ENCODE peak calls at places on chromosomes 4 and X, in five cellular contexts. T is HepG2, U is NT2/D1, A is GM12878, L is H1. Y is an unnamed sample.
A peak's percentile ranks its signal among the peaks of the same experiment; 100 is the strongest.

GRCh38 chrX:3820170-3820569 is 106.7 kb upstream of the PRKX start:
- DNase-seq in T (no peak), U (no peak), A (no peak), L (no peak), Y (no peak)

GRCh38 chr4:17066972-17067371 is 168.5 kb upstream of the LDB2 start:
- DNase-seq in T (no peak), U (no peak), A (no peak), L (no peak), Y (no peak)

GRCh38 chrX:46703980-46704379 is 54.9 kb downstream of the SLC9A7 start:
- DNase-seq in T (no peak), U (no peak), A (no peak), L (no peak), Y (no peak)

GRCh38 chrX:52865328-52865980 is 2.4 kb downstream of the XAGE3 start:
- DNase-seq in T (no peak), U (no peak), A (no peak), L (no peak), Y (no peak)

GRCh38 chr4:183729069-183729406 is 69.9 kb downstream of the TRAPPC11 start:
- DNase-seq in T (no peak), U (no peak), A (no peak), L (no peak), Y (no peak)

GRCh38 chr4:14247767-14248166 is 620.2 kb upstream of the BOD1L1 start:
- DNase-seq in T (no peak), U (no peak), A (no peak), L (no peak), Y (no peak)

GRCh38 chr4:14726441-14727405 is 275.6 kb upstream of the CPEB2 start:
- DNase-seq in T (no peak), U (no peak), A (no peak), L (no peak), Y (no peak)

GRCh38 chrX:13387656-13388421 is 68.0 kb upstream of the ATXN3L start:
- DNase-seq in T (no peak), U (no peak), A (no peak), L (no peak), Y (no peak)

GRCh38 chrX:40202456-40202855 is 104.7 kb upstream of the BCOR start:
- DNase-seq in T (no peak), U (no peak), A (peak; percentile 31), L (no peak), Y (no peak)

GRCh38 chr4:82172186-82172585 is 201.6 kb downstream of the HNRNPD start:
- DNase-seq in T (no peak), U (no peak), A (no peak), L (no peak), Y (no peak)

GRCh38 chr4:121778991-121779628 is 14.1 kb upstream of the SMIM43 start:
- DNase-seq in T (no peak), U (no peak), A (no peak), L (no peak), Y (no peak)

GRCh38 chr4:124943145-124943889 is 230.8 kb upstream of the ANKRD50 start:
- DNase-seq in T (no peak), U (no peak), A (no peak), L (no peak), Y (no peak)

GRCh38 chr4:54657556-54658313 is at the start of gene KIT:
- DNase-seq in T (no peak), U (peak; percentile 66), A (no peak), L (peak; percentile 93), Y (peak; percentile 81)

GRCh38 chrX:144219035-144219434 is 335.2 kb downstream of the UBE2NL start:
- DNase-seq in T (no peak), U (no peak), A (no peak), L (peak; percentile 39), Y (no peak)

GRCh38 chrX:68261060-68261672 is 172.1 kb downstream of the OPHN1 start:
- DNase-seq in T (no peak), U (no peak), A (no peak), L (no peak), Y (no peak)

GRCh38 chrX:123310112-123310511 is 126.0 kb downstream of the GRIA3 start:
- DNase-seq in T (no peak), U (no peak), A (no peak), L (no peak), Y (no peak)

GRCh38 chr4:114615435-114615834 is 16.8 kb downstream of the UGT8 start:
- DNase-seq in T (peak; percentile 6), U (no peak), A (no peak), L (no peak), Y (no peak)
- TF ChIP-seq SUZ12 in T (no peak), U (no peak), A (no peak), L (no peak), Y (no peak)

DNA sequence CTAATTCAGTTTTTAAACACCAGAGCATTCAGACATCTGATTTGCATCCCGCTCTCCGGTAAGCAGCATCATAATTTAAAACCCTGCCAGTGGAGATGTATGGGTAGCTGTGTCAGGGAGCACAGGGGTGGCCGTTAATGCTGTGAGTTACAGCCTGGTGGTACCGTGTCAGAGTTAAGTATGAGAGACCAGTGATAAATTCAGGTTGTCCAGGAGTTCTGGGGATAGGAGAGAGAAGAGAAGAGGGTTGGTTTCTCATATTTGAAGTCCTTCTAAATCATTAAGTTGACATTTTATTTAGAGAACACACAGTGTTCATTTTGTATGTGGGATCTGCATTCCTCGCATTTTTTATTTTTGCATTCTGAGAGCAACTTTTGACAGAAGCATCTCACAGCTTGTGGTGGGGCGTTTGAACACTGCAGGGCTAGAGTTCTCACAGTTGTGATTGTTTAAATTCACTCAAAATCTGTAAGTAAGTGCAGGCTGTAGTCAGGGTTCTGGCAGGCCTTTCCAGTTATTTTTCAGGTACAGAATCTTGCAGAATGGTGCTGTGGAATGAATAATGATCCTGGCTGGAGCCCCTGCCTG is 157.6 kb downstream of the DCLK2 start:
- DNase-seq in T (no peak), U (no peak), A (no peak), L (no peak), Y (no peak)
- TF ChIP-seq SUZ12 in T (no peak), U (no peak), A (no peak), L (no peak), Y (no peak)

GRCh38 chr4:687048-687974 is 1.6 kb downstream of the SLC49A3 start:
- DNase-seq in T (peak; percentile 90), U (no peak), A (no peak), L (no peak), Y (no peak)

GRCh38 chr4:687975-688694 is 816 bp downstream of the SLC49A3 start:
- DNase-seq in T (no peak), U (no peak), A (no peak), L (no peak), Y (no peak)

GRCh38 chr4:688695-689497 is at the start of gene SLC49A3:
- DNase-seq in T (no peak), U (no peak), A (no peak), L (peak; percentile 77), Y (no peak)

GRCh38 chr4:689498-690122 is 659 bp upstream of the SLC49A3 start:
- DNase-seq in T (no peak), U (no peak), A (no peak), L (no peak), Y (no peak)

GRCh38 chr4:692771-693554 is 4.0 kb upstream of the SLC49A3 start:
- DNase-seq in T (peak; percentile 68), U (no peak), A (no peak), L (no peak), Y (no peak)
- TF ChIP-seq SUZ12 in T (no peak), U (no peak), A (no peak), L (no peak), Y (no peak)

DNA sequence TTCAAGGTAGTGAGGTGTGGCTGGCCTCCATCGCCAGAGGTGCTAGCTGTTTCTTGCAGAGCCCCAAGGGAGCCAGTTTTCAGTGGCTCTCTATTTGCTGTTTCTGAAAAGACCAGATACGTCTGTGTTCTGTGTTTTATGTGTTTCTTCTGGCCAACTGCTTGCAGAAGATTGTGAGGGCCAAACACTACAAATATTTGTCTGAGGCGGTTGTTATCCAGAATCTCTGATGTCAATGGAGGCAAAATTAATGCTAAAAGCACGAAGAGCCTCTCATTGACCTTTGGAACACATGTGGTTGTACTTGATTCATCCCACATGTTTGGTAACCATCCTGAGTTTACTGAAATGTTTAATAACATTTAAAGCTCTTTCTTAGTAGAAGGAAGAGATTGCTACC is 113.9 kb downstream of the CT47B1 start:
- DNase-seq in T (peak; percentile 7), U (no peak), A (no peak), L (no peak), Y (no peak)
- TF ChIP-seq SUZ12 in T (no peak), U (no peak), A (no peak), L (no peak), Y (no peak)

GRCh38 chr4:1577818-1578217 is 106.3 kb downstream of the FAM53A start:
- DNase-seq in T (no peak), U (no peak), A (no peak), L (no peak), Y (no peak)

GRCh38 chr4:1578301-1578781 is 105.8 kb downstream of the FAM53A start:
- DNase-seq in T (no peak), U (no peak), A (no peak), L (no peak), Y (no peak)

GRCh38 chr4:1576200-1576960 is 107.7 kb downstream of the FAM53A start:
- DNase-seq in T (no peak), U (no peak), A (no peak), L (no peak), Y (no peak)

GRCh38 chr4:1575418-1576199 is 108.5 kb downstream of the FAM53A start:
- DNase-seq in T (no peak), U (no peak), A (no peak), L (no peak), Y (no peak)

GRCh38 chr4:1576961-1577814 is 106.9 kb downstream of the FAM53A start:
- DNase-seq in T (no peak), U (no peak), A (no peak), L (no peak), Y (no peak)
- TF ChIP-seq SUZ12 in T (no peak), U (no peak), A (no peak), L (no peak), Y (no peak)

DNA sequence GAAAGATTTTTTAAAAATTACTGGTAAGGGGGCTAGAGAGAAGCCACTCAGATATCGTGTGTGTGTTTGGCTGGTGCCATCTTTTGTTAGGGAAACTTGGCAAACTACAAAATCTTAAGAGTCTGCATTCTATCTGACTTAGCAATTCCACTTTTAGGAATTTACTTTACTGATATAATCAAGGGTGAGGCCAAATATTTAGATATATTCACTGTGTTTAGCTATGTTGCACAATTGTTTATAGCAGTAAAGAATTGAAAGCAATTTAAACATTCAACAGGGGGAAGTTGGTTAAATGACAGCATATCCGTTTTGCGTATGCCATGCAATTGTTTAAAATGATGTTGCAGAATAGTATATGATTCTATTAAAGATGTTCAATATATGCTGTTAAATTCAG is 6.4 kb upstream of the HERC3 start:
- DNase-seq in T (no peak), U (no peak), A (no peak), L (no peak), Y (no peak)
- TF ChIP-seq SUZ12 in T (no peak), U (no peak), A (no peak), L (no peak), Y (no peak)

GRCh38 chr4:180398564-180398963 is 1844.6 kb upstream of the TENM3 start:
- DNase-seq in T (no peak), U (no peak), A (no peak), L (no peak), Y (no peak)
- TF ChIP-seq SUZ12 in T (no peak), U (no peak), A (no peak), L (no peak), Y (no peak)

Y was measured in HEK293T.